ENCODE peak calls at places on chromosome 14, in ten cellular contexts. One of them, this sample, is unnamed.
A peak's percentile ranks its signal among the peaks of the same experiment; 100 is the strongest.

GRCh38 chr14:71621276-71621675 is 311.0 kb upstream of the RGS6 start:
- DNase-seq in stimulated activated CD4-positive, alpha-beta T cell treated with anti-CD3 and anti-CD28 coated beads, TNF-alpha, amount 100 ng/mL, for 1 hour: no peak
- DNase-seq in coronary artery: no peak
- DNase-seq in NCI-H1105: no peak
- DNase-seq in hypothalamus: no peak
- DNase-seq in left cardiac atrium: no peak
- DNase-seq in EH: peak; percentile 44
- DNase-seq in fibroblast of the aortic adventitia: no peak
- DNase-seq in Right ventricle myocardium inferior: no peak
- DNase-seq in AG04450: no peak
- DNase-seq in this sample: no peak

GRCh38 chr14:59305231-59305630 is 116.8 kb downstream of the DAAM1 start:
- DNase-seq in coronary artery: no peak
- DNase-seq in stimulated activated CD4-positive, alpha-beta T cell treated with anti-CD3 and anti-CD28 coated beads, TNF-alpha, amount 100 ng/mL, for 1 hour: no peak
- DNase-seq in NCI-H1105: no peak
- DNase-seq in EH: peak; percentile 80
- DNase-seq in left cardiac atrium: no peak
- DNase-seq in fibroblast of the aortic adventitia: peak; percentile 80
- DNase-seq in hypothalamus: no peak
- DNase-seq in Right ventricle myocardium inferior: no peak
- DNase-seq in AG04450: no peak
- DNase-seq in this sample: no peak

GRCh38 chr14:20624495-20625070 is 16.9 kb downstream of the OR6S1 start:
- DNase-seq in EH: peak; percentile 52
- DNase-seq in fibroblast of the aortic adventitia: peak; percentile 65
- DNase-seq in stimulated activated CD4-positive, alpha-beta T cell treated with anti-CD3 and anti-CD28 coated beads, TNF-alpha, amount 100 ng/mL, for 1 hour: no peak
- DNase-seq in hypothalamus: no peak
- DNase-seq in NCI-H1105: no peak
- DNase-seq in Right ventricle myocardium inferior: peak; percentile 80
- DNase-seq in left cardiac atrium: peak; percentile 68
- DNase-seq in AG04450: no peak
- DNase-seq in coronary artery: no peak
- DNase-seq in this sample: no peak

GRCh38 chr14:26137161-26137560 is 460.7 kb downstream of the NOVA1 start:
- DNase-seq in AG04450: no peak
- DNase-seq in NCI-H1105: no peak
- DNase-seq in EH: no peak
- DNase-seq in fibroblast of the aortic adventitia: no peak
- DNase-seq in hypothalamus: no peak
- DNase-seq in Right ventricle myocardium inferior: no peak
- DNase-seq in left cardiac atrium: no peak
- DNase-seq in stimulated activated CD4-positive, alpha-beta T cell treated with anti-CD3 and anti-CD28 coated beads, TNF-alpha, amount 100 ng/mL, for 1 hour: no peak
- DNase-seq in coronary artery: no peak
- DNase-seq in this sample: no peak

GRCh38 chr14:89182326-89182725 is 234.7 kb downstream of the FOXN3 start:
- DNase-seq in AG04450: no peak
- DNase-seq in hypothalamus: no peak
- DNase-seq in left cardiac atrium: no peak
- DNase-seq in NCI-H1105: no peak
- DNase-seq in coronary artery: no peak
- DNase-seq in fibroblast of the aortic adventitia: no peak
- DNase-seq in stimulated activated CD4-positive, alpha-beta T cell treated with anti-CD3 and anti-CD28 coated beads, TNF-alpha, amount 100 ng/mL, for 1 hour: no peak
- DNase-seq in Right ventricle myocardium inferior: no peak
- DNase-seq in EH: no peak
- DNase-seq in this sample: no peak

GRCh38 chr14:90677484-90678045 is 138.7 kb downstream of the TTC7B start:
- DNase-seq in NCI-H1105: no peak
- DNase-seq in AG04450: no peak
- DNase-seq in left cardiac atrium: no peak
- DNase-seq in hypothalamus: no peak
- DNase-seq in coronary artery: no peak
- DNase-seq in Right ventricle myocardium inferior: no peak
- DNase-seq in fibroblast of the aortic adventitia: peak; percentile 84
- DNase-seq in EH: peak; percentile 72
- DNase-seq in stimulated activated CD4-positive, alpha-beta T cell treated with anti-CD3 and anti-CD28 coated beads, TNF-alpha, amount 100 ng/mL, for 1 hour: no peak
- DNase-seq in this sample: no peak

GRCh38 chr14:40909906-40910305 is 696.8 kb upstream of the LRFN5 start:
- DNase-seq in NCI-H1105: no peak
- DNase-seq in AG04450: no peak
- DNase-seq in coronary artery: no peak
- DNase-seq in Right ventricle myocardium inferior: no peak
- DNase-seq in EH: no peak
- DNase-seq in hypothalamus: no peak
- DNase-seq in fibroblast of the aortic adventitia: no peak
- DNase-seq in stimulated activated CD4-positive, alpha-beta T cell treated with anti-CD3 and anti-CD28 coated beads, TNF-alpha, amount 100 ng/mL, for 1 hour: no peak
- DNase-seq in left cardiac atrium: no peak
- DNase-seq in this sample: no peak

GRCh38 chr14:51139221-51139681 is 44.3 kb upstream of the TRIM9 start:
- DNase-seq in hypothalamus: no peak
- DNase-seq in fibroblast of the aortic adventitia: no peak
- DNase-seq in coronary artery: no peak
- DNase-seq in stimulated activated CD4-positive, alpha-beta T cell treated with anti-CD3 and anti-CD28 coated beads, TNF-alpha, amount 100 ng/mL, for 1 hour: no peak
- DNase-seq in EH: no peak
- DNase-seq in Right ventricle myocardium inferior: no peak
- DNase-seq in left cardiac atrium: no peak
- DNase-seq in AG04450: no peak
- DNase-seq in NCI-H1105: no peak
- DNase-seq in this sample: no peak

GRCh38 chr14:97021001-97021400 is 223.8 kb downstream of the VRK1 start:
- DNase-seq in left cardiac atrium: no peak
- DNase-seq in coronary artery: no peak
- DNase-seq in hypothalamus: no peak
- DNase-seq in stimulated activated CD4-positive, alpha-beta T cell treated with anti-CD3 and anti-CD28 coated beads, TNF-alpha, amount 100 ng/mL, for 1 hour: no peak
- DNase-seq in Right ventricle myocardium inferior: no peak
- DNase-seq in fibroblast of the aortic adventitia: no peak
- DNase-seq in AG04450: no peak
- DNase-seq in EH: no peak
- DNase-seq in NCI-H1105: no peak
- DNase-seq in this sample: no peak

GRCh38 chr14:79663453-79663852 is 547.9 kb downstream of the DIO2 start:
- DNase-seq in coronary artery: no peak
- DNase-seq in left cardiac atrium: no peak
- DNase-seq in NCI-H1105: no peak
- DNase-seq in Right ventricle myocardium inferior: no peak
- DNase-seq in hypothalamus: no peak
- DNase-seq in fibroblast of the aortic adventitia: no peak
- DNase-seq in AG04450: no peak
- DNase-seq in stimulated activated CD4-positive, alpha-beta T cell treated with anti-CD3 and anti-CD28 coated beads, TNF-alpha, amount 100 ng/mL, for 1 hour: no peak
- DNase-seq in EH: no peak
- DNase-seq in this sample: no peak

GRCh38 chr14:33676135-33676566 is 274.7 kb downstream of the EGLN3 start:
- DNase-seq in stimulated activated CD4-positive, alpha-beta T cell treated with anti-CD3 and anti-CD28 coated beads, TNF-alpha, amount 100 ng/mL, for 1 hour: no peak
- DNase-seq in NCI-H1105: peak; percentile 8
- DNase-seq in fibroblast of the aortic adventitia: peak; percentile 56
- DNase-seq in coronary artery: no peak
- DNase-seq in hypothalamus: peak; percentile 31
- DNase-seq in Right ventricle myocardium inferior: peak; percentile 65
- DNase-seq in left cardiac atrium: peak; percentile 30
- DNase-seq in AG04450: no peak
- DNase-seq in EH: peak; percentile 56
- DNase-seq in this sample: no peak

GRCh38 chr14:93970589-93970966 is 5.8 kb downstream of the ASB2 start:
- DNase-seq in hypothalamus: no peak
- DNase-seq in stimulated activated CD4-positive, alpha-beta T cell treated with anti-CD3 and anti-CD28 coated beads, TNF-alpha, amount 100 ng/mL, for 1 hour: peak; percentile 56
- DNase-seq in EH: no peak
- DNase-seq in Right ventricle myocardium inferior: no peak
- DNase-seq in AG04450: no peak
- DNase-seq in NCI-H1105: peak; percentile 7
- DNase-seq in left cardiac atrium: no peak
- DNase-seq in coronary artery: no peak
- DNase-seq in fibroblast of the aortic adventitia: no peak
- DNase-seq in this sample: peak; percentile 64

GRCh38 chr14:64680013-64680674 is 24.1 kb upstream of the PLEKHG3 start:
- DNase-seq in AG04450: no peak
- DNase-seq in coronary artery: no peak
- DNase-seq in stimulated activated CD4-positive, alpha-beta T cell treated with anti-CD3 and anti-CD28 coated beads, TNF-alpha, amount 100 ng/mL, for 1 hour: no peak
- DNase-seq in left cardiac atrium: peak; percentile 29
- DNase-seq in NCI-H1105: peak; percentile 42
- DNase-seq in EH: no peak
- DNase-seq in hypothalamus: no peak
- DNase-seq in fibroblast of the aortic adventitia: peak; percentile 51
- DNase-seq in Right ventricle myocardium inferior: no peak
- DNase-seq in this sample: no peak

GRCh38 chr14:64792871-64793560 is 86.7 kb downstream of the SPTB start:
- DNase-seq in left cardiac atrium: no peak
- DNase-seq in stimulated activated CD4-positive, alpha-beta T cell treated with anti-CD3 and anti-CD28 coated beads, TNF-alpha, amount 100 ng/mL, for 1 hour: no peak
- DNase-seq in fibroblast of the aortic adventitia: no peak
- DNase-seq in EH: no peak
- DNase-seq in AG04450: no peak
- DNase-seq in coronary artery: no peak
- DNase-seq in hypothalamus: no peak
- DNase-seq in NCI-H1105: no peak
- DNase-seq in Right ventricle myocardium inferior: no peak
- DNase-seq in this sample: no peak

GRCh38 chr14:70130498-70130897 is 58.3 kb downstream of the SLC8A3 start:
- DNase-seq in coronary artery: no peak
- DNase-seq in AG04450: no peak
- DNase-seq in NCI-H1105: no peak
- DNase-seq in Right ventricle myocardium inferior: no peak
- DNase-seq in stimulated activated CD4-positive, alpha-beta T cell treated with anti-CD3 and anti-CD28 coated beads, TNF-alpha, amount 100 ng/mL, for 1 hour: no peak
- DNase-seq in left cardiac atrium: no peak
- DNase-seq in EH: no peak
- DNase-seq in fibroblast of the aortic adventitia: no peak
- DNase-seq in hypothalamus: no peak
- DNase-seq in this sample: no peak

GRCh38 chr14:87133073-87133815 is 859.7 kb downstream of the GALC start:
- DNase-seq in AG04450: peak; percentile 88
- DNase-seq in coronary artery: no peak
- DNase-seq in Right ventricle myocardium inferior: no peak
- DNase-seq in left cardiac atrium: no peak
- DNase-seq in stimulated activated CD4-positive, alpha-beta T cell treated with anti-CD3 and anti-CD28 coated beads, TNF-alpha, amount 100 ng/mL, for 1 hour: no peak
- DNase-seq in fibroblast of the aortic adventitia: peak; percentile 71
- DNase-seq in EH: no peak
- DNase-seq in hypothalamus: no peak
- DNase-seq in NCI-H1105: no peak
- DNase-seq in this sample: no peak

GRCh38 chr14:24171422-24172260 is at the start of gene REC8:
- DNase-seq in stimulated activated CD4-positive, alpha-beta T cell treated with anti-CD3 and anti-CD28 coated beads, TNF-alpha, amount 100 ng/mL, for 1 hour: peak; percentile 29
- DNase-seq in EH: no peak
- DNase-seq in coronary artery: peak; percentile 78
- DNase-seq in NCI-H1105: peak; percentile 99
- DNase-seq in AG04450: no peak
- DNase-seq in fibroblast of the aortic adventitia: no peak
- DNase-seq in hypothalamus: peak; percentile 67
- DNase-seq in left cardiac atrium: peak; percentile 81
- DNase-seq in Right ventricle myocardium inferior: peak; percentile 78
- DNase-seq in this sample: peak; percentile 59

GRCh38 chr14:103882503-103883262 is 35.3 kb upstream of the PPP1R13B start:
- DNase-seq in EH: no peak
- DNase-seq in fibroblast of the aortic adventitia: peak; percentile 12
- DNase-seq in left cardiac atrium: no peak
- DNase-seq in AG04450: no peak
- DNase-seq in hypothalamus: no peak
- DNase-seq in coronary artery: peak; percentile 62
- DNase-seq in stimulated activated CD4-positive, alpha-beta T cell treated with anti-CD3 and anti-CD28 coated beads, TNF-alpha, amount 100 ng/mL, for 1 hour: no peak
- DNase-seq in NCI-H1105: no peak
- DNase-seq in Right ventricle myocardium inferior: peak; percentile 68
- DNase-seq in this sample: no peak

GRCh38 chr14:64891839-64892375 is 12.2 kb upstream of the SPTB start:
- DNase-seq in left cardiac atrium: no peak
- DNase-seq in NCI-H1105: peak; percentile 54
- DNase-seq in AG04450: peak; percentile 34
- DNase-seq in coronary artery: no peak
- DNase-seq in EH: peak; percentile 72
- DNase-seq in fibroblast of the aortic adventitia: peak; percentile 80
- DNase-seq in hypothalamus: no peak
- DNase-seq in stimulated activated CD4-positive, alpha-beta T cell treated with anti-CD3 and anti-CD28 coated beads, TNF-alpha, amount 100 ng/mL, for 1 hour: no peak
- DNase-seq in Right ventricle myocardium inferior: no peak
- DNase-seq in this sample: no peak

GRCh38 chr14:85079842-85080741 is 449.9 kb upstream of the FLRT2 start:
- DNase-seq in fibroblast of the aortic adventitia: no peak
- DNase-seq in hypothalamus: no peak
- DNase-seq in left cardiac atrium: no peak
- DNase-seq in coronary artery: no peak
- DNase-seq in stimulated activated CD4-positive, alpha-beta T cell treated with anti-CD3 and anti-CD28 coated beads, TNF-alpha, amount 100 ng/mL, for 1 hour: no peak
- DNase-seq in NCI-H1105: no peak
- DNase-seq in EH: no peak
- DNase-seq in AG04450: no peak
- DNase-seq in Right ventricle myocardium inferior: no peak
- DNase-seq in this sample: no peak

GRCh38 chr14:103541494-103541943 is 12.5 kb downstream of the TRMT61A start:
- DNase-seq in Right ventricle myocardium inferior: peak; percentile 46
- DNase-seq in hypothalamus: no peak
- DNase-seq in left cardiac atrium: peak; percentile 24
- DNase-seq in EH: no peak
- DNase-seq in NCI-H1105: no peak
- DNase-seq in fibroblast of the aortic adventitia: no peak
- DNase-seq in stimulated activated CD4-positive, alpha-beta T cell treated with anti-CD3 and anti-CD28 coated beads, TNF-alpha, amount 100 ng/mL, for 1 hour: no peak
- DNase-seq in coronary artery: no peak
- DNase-seq in AG04450: no peak
- DNase-seq in this sample: no peak

GRCh38 chr14:69037790-69038448 is 58.8 kb upstream of the ACTN1 start:
- DNase-seq in stimulated activated CD4-positive, alpha-beta T cell treated with anti-CD3 and anti-CD28 coated beads, TNF-alpha, amount 100 ng/mL, for 1 hour: no peak
- DNase-seq in fibroblast of the aortic adventitia: no peak
- DNase-seq in coronary artery: no peak
- DNase-seq in NCI-H1105: no peak
- DNase-seq in AG04450: no peak
- DNase-seq in EH: peak; percentile 64
- DNase-seq in Right ventricle myocardium inferior: no peak
- DNase-seq in left cardiac atrium: no peak
- DNase-seq in hypothalamus: no peak
- DNase-seq in this sample: no peak

GRCh38 chr14:101723061-101723595 is 38.4 kb upstream of the PPP2R5C start:
- DNase-seq in NCI-H1105: no peak
- DNase-seq in fibroblast of the aortic adventitia: no peak
- DNase-seq in coronary artery: peak; percentile 52
- DNase-seq in Right ventricle myocardium inferior: no peak
- DNase-seq in left cardiac atrium: no peak
- DNase-seq in hypothalamus: no peak
- DNase-seq in AG04450: no peak
- DNase-seq in EH: peak; percentile 18
- DNase-seq in stimulated activated CD4-positive, alpha-beta T cell treated with anti-CD3 and anti-CD28 coated beads, TNF-alpha, amount 100 ng/mL, for 1 hour: no peak
- DNase-seq in this sample: no peak

GRCh38 chr14:75982724-75983358 is 1.0 kb upstream of the TGFB3 start:
- DNase-seq in stimulated activated CD4-positive, alpha-beta T cell treated with anti-CD3 and anti-CD28 coated beads, TNF-alpha, amount 100 ng/mL, for 1 hour: no peak
- DNase-seq in hypothalamus: peak; percentile 64
- DNase-seq in AG04450: peak; percentile 38
- DNase-seq in EH: peak; percentile 61
- DNase-seq in coronary artery: peak; percentile 89
- DNase-seq in left cardiac atrium: peak; percentile 75
- DNase-seq in fibroblast of the aortic adventitia: peak; percentile 73
- DNase-seq in Right ventricle myocardium inferior: peak; percentile 88
- DNase-seq in NCI-H1105: peak; percentile 61
- DNase-seq in this sample: no peak

GRCh38 chr14:63659726-63660125 is 18.1 kb upstream of the WDR89 start:
- DNase-seq in Right ventricle myocardium inferior: no peak
- DNase-seq in AG04450: no peak
- DNase-seq in NCI-H1105: no peak
- DNase-seq in fibroblast of the aortic adventitia: no peak
- DNase-seq in stimulated activated CD4-positive, alpha-beta T cell treated with anti-CD3 and anti-CD28 coated beads, TNF-alpha, amount 100 ng/mL, for 1 hour: no peak
- DNase-seq in left cardiac atrium: no peak
- DNase-seq in EH: no peak
- DNase-seq in hypothalamus: peak; percentile 39
- DNase-seq in coronary artery: no peak
- DNase-seq in this sample: no peak

GRCh38 chr14:56659964-56660551 is 80.5 kb downstream of the TMEM260 start:
- DNase-seq in left cardiac atrium: no peak
- DNase-seq in hypothalamus: no peak
- DNase-seq in fibroblast of the aortic adventitia: peak; percentile 43
- DNase-seq in AG04450: peak; percentile 1
- DNase-seq in EH: peak; percentile 55
- DNase-seq in stimulated activated CD4-positive, alpha-beta T cell treated with anti-CD3 and anti-CD28 coated beads, TNF-alpha, amount 100 ng/mL, for 1 hour: no peak
- DNase-seq in NCI-H1105: peak; percentile 65
- DNase-seq in coronary artery: no peak
- DNase-seq in Right ventricle myocardium inferior: no peak
- DNase-seq in this sample: no peak

GRCh38 chr14:104803916-104804371 is 3.0 kb downstream of the ZBTB42 start:
- DNase-seq in hypothalamus: no peak
- DNase-seq in coronary artery: no peak
- DNase-seq in Right ventricle myocardium inferior: no peak
- DNase-seq in NCI-H1105: no peak
- DNase-seq in fibroblast of the aortic adventitia: no peak
- DNase-seq in stimulated activated CD4-positive, alpha-beta T cell treated with anti-CD3 and anti-CD28 coated beads, TNF-alpha, amount 100 ng/mL, for 1 hour: no peak
- DNase-seq in AG04450: no peak
- DNase-seq in left cardiac atrium: no peak
- DNase-seq in EH: peak; percentile 47
- DNase-seq in this sample: no peak

GRCh38 chr14:69654109-69654508 is 42.7 kb downstream of the SUSD6 start:
- DNase-seq in left cardiac atrium: no peak
- DNase-seq in stimulated activated CD4-positive, alpha-beta T cell treated with anti-CD3 and anti-CD28 coated beads, TNF-alpha, amount 100 ng/mL, for 1 hour: no peak
- DNase-seq in hypothalamus: no peak
- DNase-seq in NCI-H1105: no peak
- DNase-seq in EH: no peak
- DNase-seq in fibroblast of the aortic adventitia: no peak
- DNase-seq in coronary artery: no peak
- DNase-seq in Right ventricle myocardium inferior: no peak
- DNase-seq in AG04450: no peak
- DNase-seq in this sample: no peak